ENCODE peak calls at places on chromosomes 5 and 9, in four cellular contexts. K is WTC11, E is A549, Q is HepG2. W is an unnamed sample.
A peak's percentile ranks its signal among the peaks of the same experiment; 100 is the strongest.

GRCh38 chr9:137949260-137949659 is 71.7 kb downstream of the CACNA1B start:
- DNase-seq in K (no peak), E (no peak), Q (no peak), W (no peak)

GRCh38 chr5:54756301-54756700 is 229.1 kb downstream of the ESM1 start:
- DNase-seq in K (no peak), E (no peak), Q (no peak), W (no peak)

GRCh38 chr5:173954671-173955605 is 34.0 kb upstream of the C5orf47 start:
- DNase-seq in K (no peak), E (no peak), Q (no peak), W (no peak)

GRCh38 chr5:147882586-147883313 is 4.2 kb downstream of the SCGB3A2 start:
- DNase-seq in K (no peak), E (no peak), Q (no peak), W (no peak)

GRCh38 chr5:177403194-177403825 is 2.8 kb upstream of the PFN3 start:
- DNase-seq in K (peak; percentile 50), E (peak; percentile 54), Q (no peak), W (peak; percentile 39)

GRCh38 chr9:110126457-110126856 is 81.5 kb downstream of the C9orf152 start:
- DNase-seq in K (no peak), E (no peak), Q (no peak), W (no peak)

GRCh38 chr5:138408023-138408422 is 30.8 kb upstream of the REEP2 start:
- DNase-seq in K (no peak), E (no peak), Q (no peak), W (no peak)

GRCh38 chr5:102946971-102947370 is 173.0 kb downstream of the GIN1 start:
- DNase-seq in K (no peak), E (no peak), Q (no peak), W (no peak)

GRCh38 chr9:135247174-135247930 is 159.9 kb downstream of the OLFM1 start:
- DNase-seq in K (no peak), E (no peak), Q (no peak), W (no peak)

GRCh38 chr5:10248378-10249260 is 1.1 kb downstream of the ATPSCKMT start:
- DNase-seq in K (no peak), E (no peak), Q (no peak), W (peak; percentile 82)

GRCh38 chr5:143729334-143729946 is 82.5 kb upstream of the HMHB1 start:
- DNase-seq in K (no peak), E (no peak), Q (no peak), W (no peak)

GRCh38 chr9:32427111-32427873 is 42.8 kb downstream of the ACO1 start:
- DNase-seq in K (no peak), E (no peak), Q (peak; percentile 48), W (peak; percentile 6)

GRCh38 chr5:9714187-9714586 is 84.0 kb upstream of the TAS2R1 start:
- DNase-seq in K (no peak), E (no peak), Q (no peak), W (no peak)

GRCh38 chr5:132470596-132470995 is 20.0 kb downstream of the IRF1 start:
- DNase-seq in K (no peak), E (no peak), Q (no peak), W (no peak)

GRCh38 chr5:158560170-158560569 is 539.5 kb downstream of the EBF1 start:
- DNase-seq in K (no peak), E (no peak), Q (peak; percentile 9), W (no peak)

GRCh38 chr9:96222132-96222531 is 79.8 kb downstream of the HSD17B3 start:
- DNase-seq in K (peak; percentile 26), E (no peak), Q (no peak), W (peak; percentile 18)

GRCh38 chr5:111069839-111070238 is 1.7 kb upstream of the TSLP start:
- DNase-seq in K (no peak), E (no peak), Q (no peak), W (no peak)

GRCh38 chr5:7616897-7617296 is 221.0 kb downstream of the ADCY2 start:
- DNase-seq in K (no peak), E (no peak), Q (no peak), W (no peak)

GRCh38 chr5:157772077-157772613 is 28.6 kb downstream of the LSM11 start:
- DNase-seq in K (no peak), E (no peak), Q (no peak), W (no peak)

GRCh38 chr5:71905804-71906711 is 187.0 kb downstream of the CARTPT start:
- DNase-seq in K (no peak), E (no peak), Q (no peak), W (no peak)

GRCh38 chr5:180127682-180128670 is 56.4 kb upstream of the RNF130 start:
- DNase-seq in K (no peak), E (no peak), Q (no peak), W (no peak)

GRCh38 chr5:38598994-38599611 is 42.7 kb upstream of the LIFR start:
- DNase-seq in K (no peak), E (peak; percentile 34), Q (peak; percentile 16), W (no peak)

DNA sequence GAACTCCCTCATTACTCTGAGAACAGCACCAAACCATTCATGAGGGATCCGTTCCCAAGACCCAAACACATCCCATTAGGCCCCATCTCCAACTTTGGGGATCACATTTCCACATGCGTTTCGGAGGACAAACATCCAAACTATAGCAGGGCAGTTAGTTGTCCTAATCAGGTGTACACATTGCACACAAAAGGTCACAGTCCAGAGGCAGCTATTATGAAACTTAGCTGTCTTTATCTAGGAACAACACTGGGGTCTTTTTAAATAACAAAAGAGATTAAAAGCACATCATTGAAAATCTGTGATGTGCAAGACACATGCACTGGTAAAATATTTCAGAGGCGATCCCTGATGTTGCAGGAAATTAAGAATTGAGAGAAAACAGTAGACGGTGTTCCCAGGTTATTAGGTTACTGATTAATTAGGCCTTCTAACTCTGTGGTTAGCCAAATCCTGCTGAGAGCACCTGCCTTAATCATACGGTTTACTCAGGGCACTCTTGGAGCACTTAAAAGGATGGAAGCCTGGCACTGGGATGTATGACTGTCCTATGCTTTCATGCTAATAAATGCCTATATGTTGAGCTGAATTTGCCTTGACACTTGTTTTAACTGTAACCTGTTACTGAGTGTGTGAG is 1574.5 kb upstream of the WWC1 start:
- DNase-seq in K (no peak), E (no peak), Q (no peak), W (no peak)
- TF ChIP-seq HMGXB4 in K (no peak), E (no peak), Q (no peak), W (no peak)

GRCh38 chr5:14450055-14450524 is 131.5 kb upstream of the OTULINL start:
- DNase-seq in K (no peak), E (no peak), Q (no peak), W (no peak)

GRCh38 chr5:14449052-14449661 is 132.4 kb upstream of the OTULINL start:
- DNase-seq in K (no peak), E (no peak), Q (no peak), W (no peak)

GRCh38 chr5:14444988-14445387 is 136.6 kb upstream of the OTULINL start:
- DNase-seq in K (no peak), E (no peak), Q (no peak), W (no peak)

GRCh38 chr5:14445581-14446290 is 135.9 kb upstream of the OTULINL start:
- DNase-seq in K (peak; percentile 56), E (no peak), Q (no peak), W (no peak)

GRCh38 chr5:14447958-14448881 is 133.4 kb upstream of the OTULINL start:
- DNase-seq in K (no peak), E (no peak), Q (no peak), W (no peak)
- TF ChIP-seq HMGXB4 in K (no peak), E (no peak), Q (no peak), W (no peak)

GRCh38 chr5:56938858-56939257 is 13.1 kb downstream of the MIER3 start:
- DNase-seq in K (no peak), E (no peak), Q (no peak), W (no peak)
- TF ChIP-seq HMGXB4 in K (no peak), E (no peak), Q (no peak), W (no peak)

DNA sequence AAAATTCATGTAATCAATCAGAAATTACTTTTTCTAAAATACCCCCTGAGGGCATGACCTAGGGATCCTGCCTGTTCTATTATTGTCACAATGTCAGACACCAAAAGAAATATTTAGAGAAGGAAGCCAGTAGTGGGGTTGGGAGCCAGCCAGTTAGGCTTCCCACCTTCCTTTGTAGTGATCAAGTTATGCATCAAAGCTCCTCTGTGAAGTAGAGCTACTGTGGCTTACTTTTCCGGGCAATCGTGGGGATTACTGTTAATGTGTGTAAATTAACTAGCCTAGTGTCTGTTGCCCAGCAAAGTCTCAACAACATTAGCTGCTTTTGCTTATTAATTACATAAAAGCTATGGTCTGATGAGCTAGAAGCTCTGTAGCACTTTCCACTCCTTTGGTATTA is 109.0 kb upstream of the PCAT7 start:
- DNase-seq in K (no peak), E (no peak), Q (no peak), W (no peak)
- TF ChIP-seq HMGXB4 in K (no peak), E (no peak), Q (no peak), W (no peak)

GRCh38 chr9:35903049-35903448 is 3.0 kb upstream of the HRCT1 start:
- DNase-seq in K (no peak), E (peak; percentile 74), Q (peak; percentile 65), W (peak; percentile 55)

GRCh38 chr9:35905912-35906679 is at the start of gene HRCT1:
- DNase-seq in K (no peak), E (peak; percentile 50), Q (peak; percentile 77), W (no peak)

GRCh38 chr9:35906923-35907699 is 1.1 kb downstream of the HRCT1 start:
- DNase-seq in K (no peak), E (no peak), Q (no peak), W (no peak)

GRCh38 chr9:35904338-35904737 is 1.7 kb upstream of the HRCT1 start:
- DNase-seq in K (no peak), E (no peak), Q (no peak), W (no peak)

DNA sequence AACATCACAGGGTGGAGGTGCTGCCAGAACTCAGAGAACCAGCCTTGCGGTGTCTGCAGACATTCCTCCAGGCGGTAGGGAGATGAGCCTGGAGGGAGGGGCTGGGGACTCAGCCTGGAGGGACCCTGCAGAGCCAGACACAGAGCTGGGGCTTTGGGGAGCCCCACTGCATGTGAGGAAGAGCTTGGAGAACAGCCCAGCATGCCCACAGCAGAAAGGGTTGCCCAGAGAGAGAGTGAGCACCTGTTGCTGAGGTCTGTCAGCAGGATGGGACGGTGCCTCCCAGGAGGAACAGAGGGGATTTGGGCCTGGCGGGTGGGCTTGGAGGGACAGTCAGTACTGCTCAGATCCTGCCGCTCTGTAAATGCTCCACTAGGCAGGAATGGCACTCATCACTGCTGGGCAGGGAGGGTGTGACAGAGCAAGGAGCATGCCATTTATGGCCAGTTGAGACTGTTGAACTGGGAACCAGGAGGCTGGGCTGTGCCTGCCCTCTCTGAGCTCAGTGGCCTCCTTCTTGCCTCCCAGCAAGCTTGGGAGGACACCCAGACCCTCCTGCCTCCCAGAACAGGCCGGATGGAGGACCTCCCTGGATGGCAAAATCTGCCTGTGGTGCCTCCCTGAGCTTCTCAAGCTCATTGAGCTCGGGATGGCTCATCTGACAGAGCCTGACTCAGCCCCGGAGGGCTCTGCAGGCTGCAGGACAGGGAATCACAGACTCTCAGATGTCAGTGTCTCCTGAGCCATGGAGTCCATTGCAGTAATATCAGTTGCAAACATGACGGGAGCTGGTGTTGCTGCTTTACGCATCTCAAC is 828 bp upstream of the HRCT1 start:
- DNase-seq in K (no peak), E (no peak), Q (no peak), W (no peak)
- TF ChIP-seq HMGXB4 in K (no peak), E (no peak), Q (no peak), W (no peak)

GRCh38 chr9:68708513-68708912 is 3.5 kb downstream of the PIP5K1B start:
- DNase-seq in K (no peak), E (no peak), Q (no peak), W (no peak)

GRCh38 chr9:68704804-68705635 is at the start of gene PIP5K1B:
- DNase-seq in K (peak; percentile 83), E (peak; percentile 17), Q (peak; percentile 70), W (peak; percentile 69)

GRCh38 chr9:68705636-68706578 is 867 bp downstream of the PIP5K1B start:
- DNase-seq in K (peak; percentile 20), E (peak; percentile 4), Q (peak; percentile 46), W (peak; percentile 49)

GRCh38 chr9:68708089-68708488 is 3.0 kb downstream of the PIP5K1B start:
- DNase-seq in K (no peak), E (no peak), Q (no peak), W (no peak)

GRCh38 chr9:68706579-68707201 is 1.6 kb downstream of the PIP5K1B start:
- DNase-seq in K (no peak), E (no peak), Q (no peak), W (no peak)
- TF ChIP-seq HMGXB4 in K (no peak), E (no peak), Q (no peak), W (no peak)